ENCODE peak calls at places on chromosomes 3 and 15, in six cellular contexts. V is pancreas, E is cardiac muscle cell, C is A549, T is PC-9, B is body of pancreas. I is an unnamed sample.
A peak's percentile ranks its signal among the peaks of the same experiment; 100 is the strongest.

GRCh38 chr3:114274929-114275328 is 18.9 kb upstream of the TIGIT start:
- DNase-seq in V (no peak), E (no peak), C (no peak), T (no peak), B (no peak), I (peak; percentile 7)

GRCh38 chr3:145673790-145674189 is 487.2 kb downstream of the PLOD2 start:
- DNase-seq in V (no peak), E (no peak), C (no peak), T (no peak), B (no peak), I (no peak)

GRCh38 chr3:143464850-143465249 is 345.3 kb downstream of the CHST2 start:
- DNase-seq in V (no peak), E (no peak), C (no peak), T (no peak), B (peak; percentile 18), I (peak; percentile 87)

GRCh38 chr3:60282840-60283239 is 968.4 kb downstream of the FHIT start:
- DNase-seq in V (no peak), E (no peak), C (no peak), T (no peak), B (no peak), I (no peak)

GRCh38 chr3:106115557-106115956 is 246.7 kb upstream of the CBLB start:
- DNase-seq in V (no peak), E (no peak), C (no peak), T (no peak), B (no peak), I (no peak)

GRCh38 chr15:29566914-29567313 is 255.4 kb downstream of the TJP1 start:
- DNase-seq in V (no peak), E (no peak), C (no peak), T (no peak), B (no peak), I (peak; percentile 51)

GRCh38 chr3:70242297-70242868 is 70.1 kb downstream of the MDFIC2 start:
- DNase-seq in V (no peak), E (no peak), C (no peak), T (no peak), B (no peak), I (no peak)

GRCh38 chr15:70197945-70198361 is 100.2 kb upstream of the TLE3 start:
- DNase-seq in V (no peak), E (no peak), C (no peak), T (peak; percentile 83), B (peak; percentile 33), I (peak; percentile 10)

GRCh38 chr3:193938613-193939012 is 197.3 kb upstream of the HES1 start:
- DNase-seq in V (no peak), E (no peak), C (no peak), T (no peak), B (no peak), I (no peak)

GRCh38 chr15:89429986-89430385 is 66.4 kb downstream of the RHCG start:
- DNase-seq in V (no peak), E (no peak), C (no peak), T (no peak), B (no peak), I (no peak)

GRCh38 chr3:197376020-197376419 is 77.6 kb upstream of the DLG1 start:
- DNase-seq in V (no peak), E (no peak), C (no peak), T (no peak), B (no peak), I (no peak)

GRCh38 chr15:28191832-28192231 is 92.7 kb upstream of the OCA2 start:
- DNase-seq in V (peak; percentile 16), E (peak; percentile 6), C (no peak), T (no peak), B (peak; percentile 43), I (peak; percentile 71)

GRCh38 chr3:22612927-22613326 is 590.2 kb upstream of the UBE2E2 start:
- DNase-seq in V (no peak), E (no peak), C (no peak), T (no peak), B (no peak), I (no peak)

GRCh38 chr15:89139613-89140499 is 51.6 kb downstream of the ABHD2 start:
- DNase-seq in V (no peak), E (peak; percentile 20), C (no peak), T (no peak), B (peak; percentile 43), I (no peak)

GRCh38 chr3:147361671-147362420 is 44.5 kb downstream of the ZIC4 start:
- DNase-seq in V (no peak), E (no peak), C (no peak), T (no peak), B (no peak), I (no peak)

GRCh38 chr3:5022187-5022965 is 43.1 kb downstream of the BHLHE40 start:
- DNase-seq in V (no peak), E (no peak), C (no peak), T (peak; percentile 70), B (no peak), I (no peak)

GRCh38 chr15:39887832-39888231 is 32.2 kb downstream of the GPR176 start:
- DNase-seq in V (peak; percentile 17), E (peak; percentile 13), C (peak; percentile 5), T (peak; percentile 40), B (peak; percentile 33), I (peak; percentile 19)

GRCh38 chr3:103410231-103410630 is 975.4 kb downstream of the ZPLD1 start:
- DNase-seq in V (no peak), E (no peak), C (no peak), T (no peak), B (no peak), I (no peak)

GRCh38 chr3:32975891-32976290 is 24.4 kb downstream of the CCR4 start:
- DNase-seq in V (no peak), E (no peak), C (no peak), T (no peak), B (no peak), I (peak; percentile 16)

GRCh38 chr3:135927170-135927569 is 38.4 kb upstream of the PPP2R3A start:
- DNase-seq in V (no peak), E (no peak), C (no peak), T (peak; percentile 91), B (no peak), I (no peak)

GRCh38 chr3:126797563-126797962 is 93.5 kb downstream of the CHCHD6 start:
- DNase-seq in V (no peak), E (no peak), C (no peak), T (no peak), B (no peak), I (no peak)

GRCh38 chr3:105653161-105653560 is 215.7 kb downstream of the CBLB start:
- DNase-seq in V (no peak), E (no peak), C (no peak), T (no peak), B (no peak), I (no peak)

GRCh38 chr3:144369151-144369879 is 397.7 kb downstream of the DIPK2A start:
- DNase-seq in V (no peak), E (no peak), C (no peak), T (no peak), B (no peak), I (no peak)

GRCh38 chr15:60469893-60470641 is 8.9 kb downstream of the ICE2 start:
- DNase-seq in V (no peak), E (no peak), C (peak; percentile 36), T (no peak), B (no peak), I (peak; percentile 26)

GRCh38 chr15:68310178-68310810 is 32.7 kb downstream of the FEM1B start:
- DNase-seq in V (peak; percentile 88), E (no peak), C (no peak), T (no peak), B (peak; percentile 77), I (no peak)

GRCh38 chr3:31170932-31171670 is 276.6 kb upstream of the GADL1 start:
- DNase-seq in V (no peak), E (no peak), C (no peak), T (peak; percentile 46), B (no peak), I (peak; percentile 63)

GRCh38 chr3:44439499-44440295 is 37.8 kb downstream of the ZNF445 start:
- DNase-seq in V (peak; percentile 36), E (peak; percentile 52), C (no peak), T (no peak), B (peak; percentile 58), I (no peak)

GRCh38 chr15:69590932-69591524 is 138.4 kb downstream of the RPLP1 start:
- DNase-seq in V (no peak), E (no peak), C (no peak), T (no peak), B (no peak), I (no peak)

GRCh38 chr15:53197426-53197839 is 407.3 kb upstream of the ONECUT1 start:
- DNase-seq in V (peak; percentile 64), E (peak; percentile 81), C (peak; percentile 69), T (no peak), B (peak; percentile 81), I (peak; percentile 5)

GRCh38 chr3:14378415-14378814 is 24.0 kb upstream of the SLC6A6 start:
- DNase-seq in V (no peak), E (no peak), C (no peak), T (no peak), B (no peak), I (no peak)

GRCh38 chr3:14377044-14377837 is 25.2 kb upstream of the SLC6A6 start:
- DNase-seq in V (no peak), E (no peak), C (no peak), T (no peak), B (no peak), I (no peak)

GRCh38 chr3:14377838-14378169 is 24.6 kb upstream of the SLC6A6 start:
- DNase-seq in V (no peak), E (no peak), C (no peak), T (peak; percentile 41), B (no peak), I (no peak)

GRCh38 chr3:14375192-14375591 is 27.2 kb upstream of the SLC6A6 start:
- DNase-seq in V (no peak), E (no peak), C (no peak), T (no peak), B (no peak), I (no peak)

GRCh38 chr3:14376348-14377043 is 25.9 kb upstream of the SLC6A6 start:
- DNase-seq in V (no peak), E (peak; percentile 75), C (no peak), T (no peak), B (no peak), I (no peak)
- H3K4me3 ChIP-seq in V (no peak overlapping the region), E (no peak overlapping the region), C (no peak overlapping the region), T (no peak overlapping the region), B (no peak overlapping the region), I (no peak overlapping the region)

DNA sequence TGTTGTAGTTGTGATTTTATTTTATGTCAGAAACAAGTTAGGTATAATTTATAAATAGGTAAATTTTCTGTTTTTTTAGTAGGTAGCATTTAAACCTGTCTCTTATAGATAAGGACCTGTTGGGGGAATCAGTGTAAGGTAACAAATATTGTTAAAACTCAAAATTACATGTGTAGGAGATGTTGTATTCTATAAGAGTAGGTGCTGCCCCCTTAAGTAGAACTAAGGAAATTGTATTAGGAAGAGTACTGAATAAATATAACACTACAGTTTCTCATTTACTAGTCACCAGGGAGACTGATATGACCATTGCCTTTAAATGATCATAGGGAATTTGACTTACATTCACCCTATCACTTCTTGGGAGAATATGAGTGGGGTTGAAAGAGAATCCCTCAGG is 31.2 kb downstream of the SLC25A36 start:
- DNase-seq in V (no peak), E (no peak), C (no peak), T (no peak), B (no peak), I (peak; percentile 4)
- TF ChIP-seq CTCF in V (no peak), E (peak; percentile 50), C (peak; percentile 47), T (peak; percentile 67), B (no peak), I (peak; percentile 47)

GRCh38 chr15:96359772-96360498 is 29.4 kb downstream of the NR2F2 start:
- DNase-seq in V (no peak), E (peak; percentile 48), C (no peak), T (no peak), B (no peak), I (no peak)
- H3K4me3 ChIP-seq in V (peak overlapping the region; percentile 42), E (peak overlapping the region; percentile 20), C (no peak overlapping the region), T (no peak overlapping the region), B (no peak overlapping the region), I (peak overlapping the region; percentile 51)

GRCh38 chr3:111864821-111865656 is 6.0 kb downstream of the PHLDB2 start:
- DNase-seq in V (no peak), E (peak; percentile 25), C (no peak), T (peak; percentile 90), B (no peak), I (no peak)
- TF ChIP-seq CTCF in V (no peak), E (peak; percentile 43), C (peak; percentile 58), T (peak; percentile 47), B (no peak), I (peak; percentile 36)

I was measured in kidney epithelial cell.